ENCODE peak calls at places on chromosomes 5 and 9, in seven cellular contexts. L, T, B, I, H, V and O are unnamed samples.

GRCh38 chr5:160423025-160423554 is 1.4 kb downstream of the PTTG1 start:
- DNase-seq in B (no peak), I (no peak), H (no peak), T (no peak), L (peak; percentile 65), V (no peak), O (no peak)

GRCh38 chr5:127938746-127939145 is 144.8 kb upstream of the SLC12A2 start:
- DNase-seq in B (no peak), V (no peak), H (no peak), L (no peak), T (no peak), I (no peak), O (no peak)

GRCh38 chr5:176153741-176154140 is 84.5 kb upstream of the SIMC1 start:
- DNase-seq in L (no peak), H (no peak), I (no peak), B (no peak), T (no peak), V (no peak), O (no peak)

GRCh38 chr5:53397845-53398244 is 82.6 kb upstream of the FST start:
- DNase-seq in V (no peak), L (peak; percentile 37), T (no peak), H (peak; percentile 85), I (no peak), B (peak; percentile 90), O (no peak)

GRCh38 chr5:141855265-141856029 is 22.8 kb downstream of the PCDH1 start:
- DNase-seq in I (no peak), L (no peak), V (no peak), B (no peak), T (no peak), H (no peak), O (no peak)

GRCh38 chr5:76379316-76379715 is 23.8 kb upstream of the IQGAP2 start:
- DNase-seq in L (no peak), V (no peak), I (no peak), B (no peak), H (no peak), T (no peak), O (no peak)

GRCh38 chr5:172641359-172642045 is 439 bp downstream of the NEURL1B start:
- DNase-seq in T (no peak), L (no peak), I (peak; percentile 51), V (peak; percentile 82), B (no peak), H (peak; percentile 28), O (no peak)

GRCh38 chr5:119379096-119379495 is 23.3 kb downstream of the TNFAIP8 start:
- DNase-seq in I (no peak), T (no peak), L (no peak), B (no peak), H (no peak), V (no peak), O (peak; percentile 29)

GRCh38 chr9:21991039-21991959 is 2.9 kb downstream of the CDKN2A start:
- DNase-seq in I (no peak), L (no peak), T (no peak), B (no peak), H (no peak), V (no peak), O (no peak)

GRCh38 chr9:108776920-108777650 is 78.7 kb downstream of the ACTL7B start:
- DNase-seq in B (peak; percentile 19), T (no peak), I (no peak), L (peak; percentile 28), H (peak; percentile 81), V (no peak), O (no peak)

GRCh38 chr5:1174122-1174936 is 27.1 kb upstream of the SLC6A19 start:
- DNase-seq in H (peak; percentile 79), B (peak; percentile 74), I (no peak), T (peak; percentile 75), L (peak; percentile 81), V (peak; percentile 90), O (peak; percentile 50)

GRCh38 chr5:14842117-14842516 is 29.5 kb downstream of the ANKH start:
- DNase-seq in V (no peak), B (no peak), I (no peak), L (no peak), T (no peak), H (no peak), O (no peak)

GRCh38 chr9:36036780-36037579 is at the start of gene RECK:
- DNase-seq in L (peak; percentile 92), B (peak; percentile 84), V (peak; percentile 98), H (peak; percentile 73), T (peak; percentile 93), I (peak; percentile 85), O (peak; percentile 97)

GRCh38 chr5:134784241-134784920 is 25.8 kb downstream of the DDX46 start:
- DNase-seq in T (no peak), I (no peak), V (no peak), H (peak; percentile 16), L (no peak), B (peak; percentile 33), O (no peak)

GRCh38 chr9:21965401-21965951 is 28.7 kb downstream of the CDKN2A start:
- DNase-seq in L (peak; percentile 87), V (peak; percentile 79), H (peak; percentile 81), I (peak; percentile 61), T (peak; percentile 75), B (peak; percentile 77), O (peak; percentile 50)

GRCh38 chr9:112135706-112136105 is 39.4 kb downstream of the SUSD1 start:
- DNase-seq in V (no peak), H (no peak), L (no peak), I (no peak), T (no peak), B (no peak), O (no peak)

GRCh38 chr9:470041-470781 is 255.5 kb downstream of the DOCK8 start:
- DNase-seq in T (peak; percentile 92), B (peak; percentile 64), L (peak; percentile 89), H (peak; percentile 70), I (peak; percentile 83), V (peak; percentile 84), O (peak; percentile 74)

GRCh38 chr5:149962040-149962439 is 1.5 kb downstream of the SLC26A2 start:
- DNase-seq in L (peak; percentile 65), V (no peak), H (peak; percentile 76), B (peak; percentile 68), I (no peak), T (no peak), O (peak; percentile 63)

GRCh38 chr5:151751091-151751490 is 7.3 kb downstream of the ATOX1 start:
- DNase-seq in H (peak; percentile 33), I (no peak), B (peak; percentile 13), L (no peak), T (no peak), V (no peak), O (peak; percentile 38)

GRCh38 chr5:57174128-57174849 is 430 bp downstream of the GPBP1 start:
- DNase-seq in B (no peak), L (peak; percentile 66), T (no peak), I (no peak), H (peak; percentile 57), V (no peak), O (peak; percentile 55)

GRCh38 chr9:111916234-111916645 is 19.6 kb downstream of the UGCG start:
- DNase-seq in I (no peak), T (no peak), L (no peak), V (no peak), H (peak; percentile 40), B (no peak), O (no peak)

GRCh38 chr9:9913276-9913832 is 699.4 kb downstream of the PTPRD start:
- DNase-seq in L (peak; percentile 17), V (no peak), B (no peak), T (no peak), I (no peak), H (no peak), O (no peak)

GRCh38 chr5:164597293-164597900 is 1092.0 kb downstream of the MAT2B start:
- DNase-seq in L (peak; percentile 48), V (peak; percentile 59), T (no peak), I (no peak), B (no peak), H (no peak), O (peak; percentile 26)

GRCh38 chr5:122715095-122715494 is 59.8 kb upstream of the SNX2 start:
- DNase-seq in L (no peak), V (no peak), T (no peak), I (no peak), B (peak; percentile 6), H (peak; percentile 21), O (peak; percentile 25)

GRCh38 chr9:89402695-89403427 is 84.6 kb downstream of the SECISBP2 start:
- DNase-seq in L (no peak), I (no peak), B (no peak), H (no peak), V (no peak), T (no peak), O (no peak)

GRCh38 chr5:178271231-178271630 is 38.6 kb upstream of the PHYKPL start:
- DNase-seq in L (no peak), H (no peak), I (no peak), V (no peak), T (no peak), B (no peak), O (no peak)

GRCh38 chr5:124315746-124316415 is 430.6 kb downstream of the ZNF608 start:
- DNase-seq in H (peak; percentile 6), L (no peak), T (no peak), B (peak; percentile 66), V (no peak), I (no peak), O (no peak)

GRCh38 chr5:55577353-55578060 is 42.7 kb upstream of the PLPP1 start:
- DNase-seq in T (no peak), I (no peak), H (no peak), V (peak; percentile 34), B (no peak), L (no peak), O (no peak)

GRCh38 chr5:95957804-95958203 is 3.8 kb downstream of the ELL2 start:
- DNase-seq in T (no peak), I (no peak), B (no peak), V (no peak), H (no peak), L (no peak), O (no peak)
- H3K4me1 ChIP-seq in T (peaks cover 14% of the 10 kb centered on the region), I (peaks cover 23% of the 10 kb centered on the region), B (peaks cover 4% of the 10 kb centered on the region), V (peaks cover 18% of the 10 kb centered on the region), H (peaks cover 10% of the 10 kb centered on the region), L (peaks cover 19% of the 10 kb centered on the region), O (peaks cover 21% of the 10 kb centered on the region)

GRCh38 chr5:138698713-138699112 is 54.5 kb upstream of the CTNNA1 start:
- DNase-seq in V (no peak), L (no peak), I (no peak), H (no peak), T (no peak), B (no peak), O (no peak)
- H2AK5ac ChIP-seq in V (no peak overlapping the region), L (no peak overlapping the region), I (no peak overlapping the region), H (no peak overlapping the region), T (no peak overlapping the region), B (no peak overlapping the region), O (no peak overlapping the region)

GRCh38 chr9:122042056-122042455 is 51.1 kb downstream of the TTLL11 start:
- DNase-seq in L (no peak), V (no peak), B (no peak), T (no peak), H (no peak), I (no peak), O (no peak)
- H4K8ac ChIP-seq in L (no peak overlapping the region), V (no peak overlapping the region), B (no peak overlapping the region), T (no peak overlapping the region), H (no peak overlapping the region), I (no peak overlapping the region), O (no peak overlapping the region)

GRCh38 chr9:136543830-136544548 is 1.9 kb downstream of the NOTCH1 start:
- DNase-seq in V (no peak), B (no peak), L (no peak), H (no peak), T (no peak), I (no peak), O (no peak)
- H3K4me1 ChIP-seq in V (no peaks in the 10 kb centered on the region), B (peaks cover 18% of the 10 kb centered on the region), L (peaks cover 15% of the 10 kb centered on the region), H (peaks cover 46% of the 10 kb centered on the region), T (no peaks in the 10 kb centered on the region), I (peaks cover 52% of the 10 kb centered on the region), O (peaks cover 25% of the 10 kb centered on the region)

GRCh38 chr5:74626386-74627222 is 13.9 kb downstream of the ENC1 start:
- DNase-seq in B (no peak), V (no peak), I (no peak), H (no peak), T (no peak), L (peak; percentile 60), O (no peak)
- H2AK5ac ChIP-seq in B (no peak overlapping the region), V (no peak overlapping the region), I (no peak overlapping the region), H (no peak overlapping the region), T (no peak overlapping the region), L (no peak overlapping the region), O (no peak overlapping the region)